ENCODE peak calls at places on chromosome 6, in four cellular contexts. B, V, K and Z are unnamed samples.
A peak's percentile ranks its signal among the peaks of the same experiment; 100 is the strongest.

GRCh38 chr6:139944976-139945375 is 570.5 kb upstream of the CITED2 start:
- DNase-seq in B (no peak), V (no peak), K (no peak), Z (no peak)

GRCh38 chr6:31588871-31589650 is 3.0 kb downstream of the LST1 start:
- DNase-seq in B (no peak), V (no peak), K (no peak), Z (no peak)

GRCh38 chr6:83047065-83047754 is 18.4 kb downstream of the UBE3D start:
- DNase-seq in B (peak; percentile 50), V (no peak), K (no peak), Z (no peak)

GRCh38 chr6:1645466-1646185 is 35.9 kb downstream of the FOXC1 start:
- DNase-seq in B (no peak), V (no peak), K (no peak), Z (no peak)

GRCh38 chr6:107786709-107787588 is 37.2 kb downstream of the SCML4 start:
- DNase-seq in B (no peak), V (no peak), K (peak; percentile 21), Z (no peak)

GRCh38 chr6:15608406-15608805 is 54.4 kb downstream of the DTNBP1 start:
- DNase-seq in B (no peak), V (no peak), K (no peak), Z (no peak)

GRCh38 chr6:20534906-20535305 is 649 bp downstream of the CDKAL1 start:
- DNase-seq in B (no peak), V (no peak), K (no peak), Z (no peak)

GRCh38 chr6:137233561-137234504 is 14.6 kb upstream of the IFNGR1 start:
- DNase-seq in B (peak; percentile 58), V (peak; percentile 36), K (no peak), Z (no peak)

GRCh38 chr6:139135578-139136545 is 982 bp downstream of the HECA start:
- DNase-seq in B (no peak), V (peak; percentile 43), K (no peak), Z (peak; percentile 36)

GRCh38 chr6:159398633-159399032 is 229.4 kb downstream of the FNDC1 start:
- DNase-seq in B (no peak), V (no peak), K (no peak), Z (no peak)

GRCh38 chr6:111087871-111088667 is 766 bp downstream of the SLC16A10 start:
- DNase-seq in B (peak; percentile 63), V (no peak), K (no peak), Z (peak; percentile 53)

GRCh38 chr6:158752613-158753012 is 66.6 kb downstream of the EZR start:
- DNase-seq in B (no peak), V (no peak), K (no peak), Z (peak; percentile 6)

GRCh38 chr6:14501240-14501639 is 383.7 kb downstream of the CD83 start:
- DNase-seq in B (no peak), V (no peak), K (no peak), Z (no peak)

GRCh38 chr6:169965239-169965638 is 213.8 kb downstream of the ERMARD start:
- DNase-seq in B (no peak), V (no peak), K (no peak), Z (no peak)

GRCh38 chr6:112251170-112251945 is 3.0 kb downstream of the LAMA4 start:
- DNase-seq in B (no peak), V (no peak), K (no peak), Z (no peak)

GRCh38 chr6:133408543-133408942 is 167.4 kb downstream of the EYA4 start:
- DNase-seq in B (no peak), V (no peak), K (no peak), Z (no peak)

GRCh38 chr6:111804627-111805235 is 68.5 kb downstream of the FYN start:
- DNase-seq in B (no peak), V (peak; percentile 89), K (peak; percentile 84), Z (no peak)

GRCh38 chr6:154638369-154638768 is 94.8 kb upstream of the SCAF8 start:
- DNase-seq in B (no peak), V (no peak), K (no peak), Z (no peak)

GRCh38 chr6:126054258-126054702 is 67.9 kb downstream of the TRMT11 start:
- DNase-seq in B (no peak), V (peak; percentile 79), K (no peak), Z (no peak)

GRCh38 chr6:136244061-136244616 is 6.0 kb downstream of the MTFR2 start:
- DNase-seq in B (no peak), V (no peak), K (no peak), Z (no peak)

GRCh38 chr6:122772724-122773123 is 6.8 kb upstream of the FABP7 start:
- DNase-seq in B (no peak), V (no peak), K (no peak), Z (no peak)

GRCh38 chr6:26379236-26380139 is 3.4 kb upstream of the BTN2A2 start:
- DNase-seq in B (no peak), V (peak; percentile 56), K (no peak), Z (no peak)

GRCh38 chr6:146357578-146358340 is 185.9 kb upstream of the RAB32 start:
- DNase-seq in B (no peak), V (no peak), K (peak; percentile 13), Z (no peak)

GRCh38 chr6:52293067-52293466 is 8.5 kb upstream of the MCM3 start:
- DNase-seq in B (no peak), V (no peak), K (no peak), Z (no peak)

GRCh38 chr6:108574457-108575149 is 13.9 kb downstream of the FOXO3 start:
- DNase-seq in B (no peak), V (peak; percentile 60), K (no peak), Z (no peak)

GRCh38 chr6:12967686-12968085 is 251.1 kb downstream of the PHACTR1 start:
- DNase-seq in B (no peak), V (no peak), K (no peak), Z (no peak)

GRCh38 chr6:92647630-92648029 is 771.7 kb downstream of the EPHA7 start:
- DNase-seq in B (peak; percentile 25), V (no peak), K (no peak), Z (peak; percentile 6)

GRCh38 chr6:75436869-75437268 is 56.7 kb downstream of the FILIP1 start:
- DNase-seq in B (no peak), V (no peak), K (no peak), Z (no peak)

GRCh38 chr6:166515072-166515810 is 71.2 kb downstream of the RAMACL start:
- DNase-seq in B (peak; percentile 14), V (peak; percentile 12), K (no peak), Z (peak; percentile 37)

GRCh38 chr6:37626915-37627314 is 70.8 kb downstream of the MDGA1 start:
- DNase-seq in B (no peak), V (no peak), K (no peak), Z (no peak)

GRCh38 chr6:108581932-108582500 is 21.3 kb downstream of the FOXO3 start:
- DNase-seq in B (no peak), V (no peak), K (no peak), Z (no peak)

DNA sequence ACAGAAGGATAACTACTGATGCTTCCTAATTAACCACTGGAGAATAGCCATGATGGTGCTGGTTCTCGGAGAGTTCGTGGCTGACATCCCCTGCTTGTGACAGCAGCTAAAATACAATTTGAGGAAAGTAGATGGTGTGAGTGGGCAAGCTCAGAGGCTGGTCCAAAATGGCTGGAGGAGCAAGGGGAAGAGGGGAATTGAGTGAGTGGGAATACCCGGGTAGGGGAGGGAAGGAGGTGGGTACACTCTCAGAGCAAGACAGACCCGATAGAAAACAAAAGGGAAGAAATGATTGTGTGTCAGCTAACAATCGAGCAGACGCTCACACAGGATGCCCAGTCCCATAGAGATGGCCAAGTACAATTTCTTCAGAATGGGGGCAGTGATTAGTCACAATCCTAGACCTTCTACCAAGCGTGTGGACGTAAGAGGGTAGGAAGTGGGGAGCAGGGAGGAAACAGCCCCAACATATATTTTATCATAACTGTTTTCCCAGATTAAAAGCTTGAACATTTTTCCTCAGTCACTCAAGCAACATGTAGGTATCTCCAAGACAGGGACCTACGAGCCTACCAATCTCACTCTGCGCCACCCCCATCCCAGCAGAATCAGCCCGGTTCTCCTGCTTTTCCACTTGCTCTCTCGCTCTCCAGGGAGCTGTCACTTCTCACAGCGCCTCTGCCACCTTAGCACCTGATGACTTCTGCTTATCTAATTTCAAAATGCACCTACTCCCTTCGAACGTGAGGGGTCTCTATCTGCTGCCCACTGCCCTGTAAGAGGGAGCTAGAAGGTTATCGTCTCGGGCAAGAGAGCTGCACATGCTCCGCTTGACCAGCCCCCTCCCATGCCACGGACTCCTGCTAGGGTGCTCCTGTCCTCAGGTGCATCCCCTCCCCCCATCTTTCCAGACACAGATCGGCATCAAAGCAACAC is 26.2 kb downstream of the RIPOR2 start:
- DNase-seq in B (no peak), V (no peak), K (no peak), Z (no peak)
- TF ChIP-seq TARDBP in B (no peak), V (no peak), K (no peak), Z (no peak)

GRCh38 chr6:90028080-90028778 is 134.0 kb downstream of the GJA10 start:
- DNase-seq in B (no peak), V (no peak), K (no peak), Z (no peak)

GRCh38 chr6:90026216-90026615 is 131.9 kb downstream of the GJA10 start:
- DNase-seq in B (no peak), V (no peak), K (no peak), Z (no peak)

GRCh38 chr6:90027004-90027403 is 132.7 kb downstream of the GJA10 start:
- DNase-seq in B (no peak), V (no peak), K (no peak), Z (no peak)

GRCh38 chr6:90024633-90025032 is 130.4 kb downstream of the GJA10 start:
- DNase-seq in B (no peak), V (no peak), K (no peak), Z (no peak)

GRCh38 chr6:90025418-90026089 is 131.3 kb downstream of the GJA10 start:
- DNase-seq in B (no peak), V (peak; percentile 16), K (no peak), Z (peak; percentile 53)
- TF ChIP-seq TARDBP in B (no peak), V (no peak), K (no peak), Z (no peak)

GRCh38 chr6:44000164-44000842 is 126.9 kb downstream of the MRPL14 start:
- DNase-seq in B (no peak), V (no peak), K (peak; percentile 84), Z (no peak)
- TF ChIP-seq TARDBP in B (peak; percentile 56), V (no peak), K (no peak), Z (no peak)

DNA sequence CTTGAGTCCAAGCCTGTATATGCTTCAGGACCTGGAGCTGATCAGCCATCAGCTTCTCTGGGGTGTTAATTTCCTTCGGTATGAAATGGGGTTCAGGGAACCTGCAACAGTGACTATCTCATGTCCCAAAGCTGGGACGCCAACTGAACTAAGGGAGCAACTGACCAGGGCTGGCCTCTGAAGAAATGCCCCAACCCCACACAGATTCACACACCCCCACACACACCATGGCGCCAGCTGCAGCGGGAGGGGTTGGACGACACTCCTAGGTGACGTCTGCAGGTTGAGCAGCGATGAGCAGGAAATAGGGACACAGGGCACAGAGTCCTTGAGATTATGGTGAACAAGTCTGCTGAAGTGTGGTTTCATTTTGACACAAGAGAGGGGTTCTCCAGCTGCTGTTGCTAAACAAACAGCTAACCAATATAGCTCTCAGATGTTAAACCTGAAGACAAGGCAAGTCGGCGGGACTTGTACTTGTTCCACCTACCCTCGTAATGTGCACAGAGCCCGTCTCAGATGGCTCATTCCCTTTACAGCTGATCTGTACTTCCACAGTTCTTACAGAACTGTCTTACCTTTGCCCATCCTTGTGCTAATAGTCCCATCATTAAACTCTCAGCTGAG is 7.5 kb upstream of the ADTRP start:
- DNase-seq in B (no peak), V (peak; percentile 43), K (peak; percentile 93), Z (no peak)
- TF ChIP-seq TARDBP in B (no peak), V (no peak), K (no peak), Z (no peak)